ENCODE peak calls at places on chromosome 6, in seven cellular contexts. I is neural crest cell, G is IMR-90, Y is left ventricle myocardium inferior, D is stomach, Q is astrocyte, U is AG04450. V is an unnamed sample.

GRCh38 chr6:128509709-128510108 is 10.7 kb downstream of the PTPRK start:
- DNase-seq in Y (no peak), I (no peak), Q (no peak), G (no peak), D (no peak), U (no peak), V (no peak)

GRCh38 chr6:132712366-132712765 is 1.5 kb downstream of the VNN1 start:
- DNase-seq in Q (peak; percentile 26), G (peak; percentile 62), I (no peak), U (no peak), D (no peak), Y (no peak), V (no peak)

GRCh38 chr6:131840441-131840840 is 32.6 kb downstream of the ENPP1 start:
- DNase-seq in Q (no peak), G (no peak), Y (no peak), U (no peak), I (no peak), D (no peak), V (no peak)

GRCh38 chr6:159828074-159828473 is 28.0 kb downstream of the PNLDC1 start:
- DNase-seq in Q (peak; percentile 4), I (no peak), D (no peak), Y (no peak), U (no peak), G (peak; percentile 14), V (no peak)

GRCh38 chr6:150016324-150017185 is 8.8 kb downstream of the RAET1L start:
- DNase-seq in Y (no peak), D (peak; percentile 67), Q (peak; percentile 20), I (peak; percentile 39), G (peak; percentile 61), U (peak; percentile 15), V (peak; percentile 32)

GRCh38 chr6:139640911-139641310 is 266.5 kb upstream of the CITED2 start:
- DNase-seq in Y (no peak), U (no peak), Q (no peak), D (no peak), I (no peak), G (no peak), V (no peak)

GRCh38 chr6:32047084-32047478 is 8.9 kb downstream of the CYP21A2 start:
- DNase-seq in I (no peak), Y (peak; percentile 38), Q (peak; percentile 25), G (peak; percentile 24), D (no peak), U (no peak), V (no peak)

GRCh38 chr6:16049178-16049577 is 79.7 kb upstream of the MYLIP start:
- DNase-seq in Y (no peak), Q (peak; percentile 10), I (no peak), U (no peak), G (no peak), D (no peak), V (no peak)

GRCh38 chr6:54892831-54893230 is 46.3 kb downstream of the FAM83B start:
- DNase-seq in G (peak; percentile 96), U (peak; percentile 51), D (no peak), I (no peak), Y (no peak), Q (peak; percentile 71), V (no peak)

GRCh38 chr6:148309301-148309700 is 33.3 kb upstream of the SASH1 start:
- DNase-seq in Q (no peak), U (no peak), I (no peak), G (no peak), D (no peak), Y (no peak), V (no peak)

GRCh38 chr6:145669627-145670034 is 65.7 kb downstream of the EPM2A start:
- DNase-seq in U (peak; percentile 16), D (no peak), Q (peak; percentile 81), Y (no peak), G (peak; percentile 86), I (no peak), V (no peak)

GRCh38 chr6:158797331-158798202 is 21.6 kb downstream of the EZR start:
- DNase-seq in Y (no peak), U (no peak), Q (peak; percentile 83), G (peak; percentile 76), I (no peak), D (peak; percentile 24), V (no peak)

GRCh38 chr6:161169690-161170089 is 104.2 kb downstream of the AGPAT4 start:
- DNase-seq in G (peak; percentile 62), I (no peak), Y (no peak), U (no peak), Q (peak; percentile 75), D (peak; percentile 40), V (no peak)

GRCh38 chr6:165110871-165111270 is 198.5 kb downstream of the C6orf118 start:
- DNase-seq in U (no peak), I (no peak), D (no peak), Y (no peak), Q (peak; percentile 16), G (no peak), V (no peak)

GRCh38 chr6:16375828-16376227 is 137.4 kb downstream of the GMPR start:
- DNase-seq in D (no peak), I (no peak), U (no peak), Y (no peak), Q (no peak), G (no peak), V (no peak)

GRCh38 chr6:157716553-157716952 is 106.5 kb upstream of the SNX9 start:
- DNase-seq in U (no peak), D (no peak), I (no peak), G (no peak), Y (no peak), Q (no peak), V (no peak)

GRCh38 chr6:69038841-69039240 is 403.8 kb downstream of the ADGRB3 start:
- DNase-seq in D (no peak), I (no peak), G (no peak), U (no peak), Q (no peak), Y (no peak), V (no peak)

GRCh38 chr6:158730175-158730907 is 80.5 kb downstream of the SYTL3 start:
- DNase-seq in G (no peak), Q (no peak), U (no peak), D (no peak), I (no peak), Y (no peak), V (no peak)

DNA sequence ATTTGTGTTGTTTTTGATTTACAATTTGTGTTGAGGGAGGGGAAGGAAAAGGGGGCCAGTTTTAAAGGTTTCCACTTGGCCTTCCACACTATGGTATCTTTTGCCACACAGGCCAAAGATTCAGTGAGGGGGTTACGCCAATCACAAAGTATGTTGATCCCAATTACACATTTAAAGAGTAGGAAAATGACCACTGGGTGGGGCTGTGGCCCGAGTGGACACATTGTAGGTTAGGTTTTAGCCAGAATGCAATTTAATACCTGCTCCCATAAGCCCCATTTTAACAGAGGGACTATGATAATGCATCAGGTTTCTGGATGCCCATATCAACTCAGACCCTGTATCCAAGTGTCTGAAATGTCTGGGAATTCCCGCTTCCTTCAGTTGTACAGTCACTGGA is 15.6 kb downstream of the VGLL2 start:
- DNase-seq in Y (no peak), U (no peak), D (no peak), I (no peak), Q (no peak), G (no peak), V (no peak)
- TF ChIP-seq CTCF in Y (peak; percentile 29), U (peak; percentile 12), D (no peak), I (peak; percentile 32), Q (peak; percentile 22), G (peak; percentile 15), V (peak; percentile 42)

DNA sequence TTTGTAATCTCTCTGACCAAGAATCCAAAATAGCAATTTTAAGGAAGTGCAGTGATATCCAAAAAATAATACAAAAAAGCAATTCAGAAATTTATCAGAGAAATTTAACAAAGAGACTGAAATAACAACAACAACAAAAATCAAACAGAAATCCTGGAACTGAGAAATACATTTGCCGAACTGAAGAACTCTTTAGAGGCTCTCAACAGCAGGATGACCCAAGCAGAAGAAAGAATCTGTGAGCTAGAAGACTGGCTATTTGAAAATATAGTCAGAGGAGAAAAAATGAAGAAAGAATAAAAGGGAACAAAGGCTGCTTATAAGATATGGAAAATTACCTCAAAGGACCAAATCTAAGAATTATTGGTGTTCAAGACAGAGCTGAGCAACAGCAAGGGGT is 22.6 kb downstream of the GABRR1 start:
- DNase-seq in D (no peak), Y (no peak), U (no peak), Q (no peak), I (no peak), G (no peak), V (no peak)
- TF ChIP-seq CTCF in D (no peak), Y (no peak), U (no peak), Q (no peak), I (no peak), G (no peak), V (no peak)

DNA sequence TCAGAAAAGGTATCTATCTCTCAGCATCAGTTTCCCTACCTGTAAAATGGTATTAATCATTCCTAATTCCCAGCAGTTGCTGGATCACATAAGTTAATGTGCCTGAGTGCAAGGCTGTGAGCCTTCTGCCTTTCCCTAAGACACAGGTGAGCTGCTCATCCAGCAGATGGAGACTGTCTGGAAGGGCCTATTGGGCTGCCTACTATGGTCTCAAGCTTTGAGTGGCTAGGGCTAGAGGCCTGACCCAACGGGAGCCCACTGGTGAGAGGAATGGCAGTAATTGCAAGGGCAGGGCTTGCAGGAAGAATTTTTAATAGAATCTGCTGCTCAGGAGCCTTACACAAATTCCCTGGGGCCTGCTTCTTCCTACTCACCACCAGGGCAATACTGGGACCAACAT is 4.3 kb downstream of the KHDC1 start:
- DNase-seq in I (no peak), Y (no peak), G (no peak), U (no peak), D (no peak), Q (no peak), V (no peak)
- TF ChIP-seq CTCF in I (no peak), Y (no peak), G (no peak), U (no peak), D (no peak), Q (no peak), V (no peak)

GRCh38 chr6:34062815-34063214 is 83.1 kb downstream of the GRM4 start:
- DNase-seq in D (no peak), Y (no peak), U (no peak), Q (no peak), I (peak; percentile 22), G (no peak), V (no peak)
- TF ChIP-seq CTCF in D (no peak), Y (no peak), U (peak; percentile 30), Q (peak; percentile 17), I (no peak), G (peak; percentile 0), V (peak; percentile 30)

GRCh38 chr6:30447237-30447636 is 42.1 kb upstream of the HLA-E start:
- DNase-seq in Q (no peak), G (peak; percentile 8), I (no peak), D (no peak), Y (no peak), U (no peak), V (no peak)
- TF ChIP-seq CTCF in Q (no peak), G (peak; percentile 7), I (peak; percentile 36), D (no peak), Y (no peak), U (peak; percentile 45), V (peak; percentile 54)

GRCh38 chr6:125986295-125986955 is at the start of gene TRMT11:
- DNase-seq in D (peak; percentile 90), Y (peak; percentile 85), G (peak; percentile 82), I (peak; percentile 78), U (no peak), Q (peak; percentile 74), V (peak; percentile 87)
- TF ChIP-seq CTCF in D (no peak), Y (no peak), G (no peak), I (peak; percentile 33), U (peak; percentile 9), Q (no peak), V (peak; percentile 24)

V was measured in progenitor cell of endocrine pancreas.